ENCODE peak calls at places on chromosomes 1 and 21, in four cellular contexts. E is GM23338, A is tibial nerve, H is GM13976. D is an unnamed sample.

GRCh38 chr1:201593200-201593828 is 54.4 kb downstream of the NAV1 start:
- DNase-seq in E (no peak), A (peak; percentile 62), H (no peak), D (no peak)

GRCh38 chr1:151058682-151059341 is 610 bp downstream of the CDC42SE1 start:
- DNase-seq in E (peak; percentile 76), A (no peak), H (no peak), D (no peak)

GRCh38 chr1:16122916-16123315 is 33.0 kb downstream of the EPHA2 start:
- DNase-seq in E (no peak), A (no peak), H (no peak), D (peak; percentile 70)

GRCh38 chr1:97630968-97631367 is 289.9 kb downstream of the DPYD start:
- DNase-seq in E (no peak), A (no peak), H (no peak), D (no peak)

GRCh38 chr1:33039840-33040239 is 3.2 kb upstream of the AK2 start:
- DNase-seq in E (no peak), A (no peak), H (no peak), D (no peak)

GRCh38 chr1:9426291-9426711 is 113.0 kb upstream of the SLC25A33 start:
- DNase-seq in E (no peak), A (no peak), H (peak; percentile 83), D (peak; percentile 82)

GRCh38 chr1:152347116-152347728 is 12.6 kb downstream of the FLG2 start:
- DNase-seq in E (peak; percentile 83), A (no peak), H (peak; percentile 18), D (peak; percentile 20)

GRCh38 chr1:228013322-228014234 is 6.8 kb downstream of the WNT3A start:
- DNase-seq in E (no peak), A (no peak), H (peak; percentile 29), D (no peak)

GRCh38 chr1:17581389-17582123 is 42.1 kb downstream of the ARHGEF10L start:
- DNase-seq in E (no peak), A (no peak), H (no peak), D (peak; percentile 64)

GRCh38 chr1:196698993-196699392 is 47.1 kb downstream of the CFH start:
- DNase-seq in E (no peak), A (no peak), H (no peak), D (no peak)

GRCh38 chr1:224697888-224698450 is 81.9 kb downstream of the CNIH3 start:
- DNase-seq in E (no peak), A (no peak), H (no peak), D (no peak)

GRCh38 chr1:85361106-85361505 is 84.7 kb upstream of the BCL10 start:
- DNase-seq in E (no peak), A (no peak), H (no peak), D (no peak)

GRCh38 chr1:15939181-15940109 is 36.5 kb downstream of the ZBTB17 start:
- DNase-seq in E (no peak), A (no peak), H (peak; percentile 28), D (no peak)

GRCh38 chr1:230940848-230941247 is 37.8 kb downstream of the TTC13 start:
- DNase-seq in E (no peak), A (no peak), H (no peak), D (no peak)

GRCh38 chr21:34112316-34113033 is 39.1 kb downstream of the MRPS6 start:
- DNase-seq in E (no peak), A (no peak), H (no peak), D (no peak)

GRCh38 chr1:165525708-165526107 is 18.1 kb upstream of the LRRC52 start:
- DNase-seq in E (no peak), A (no peak), H (no peak), D (no peak)

GRCh38 chr1:234550341-234551031 is 59.5 kb downstream of the IRF2BP2 start:
- DNase-seq in E (no peak), A (no peak), H (no peak), D (no peak)

GRCh38 chr1:143497374-143497747 is 474.4 kb downstream of the FAM72C start:
- DNase-seq in E (no peak), A (no peak), H (no peak), D (peak; percentile 1)

GRCh38 chr1:5770981-5771765 is 221.1 kb downstream of the NPHP4 start:
- DNase-seq in E (no peak), A (no peak), H (no peak), D (no peak)

GRCh38 chr21:41817228-41817627 is 50.4 kb upstream of the RIPK4 start:
- DNase-seq in E (peak; percentile 77), A (no peak), H (peak; percentile 75), D (peak; percentile 86)

GRCh38 chr1:181075727-181076350 is 12.7 kb upstream of the IER5 start:
- DNase-seq in E (no peak), A (no peak), H (no peak), D (no peak)

GRCh38 chr1:100868364-100868995 is 26.2 kb downstream of the EXTL2 start:
- DNase-seq in E (peak; percentile 41), A (no peak), H (no peak), D (no peak)

DNA sequence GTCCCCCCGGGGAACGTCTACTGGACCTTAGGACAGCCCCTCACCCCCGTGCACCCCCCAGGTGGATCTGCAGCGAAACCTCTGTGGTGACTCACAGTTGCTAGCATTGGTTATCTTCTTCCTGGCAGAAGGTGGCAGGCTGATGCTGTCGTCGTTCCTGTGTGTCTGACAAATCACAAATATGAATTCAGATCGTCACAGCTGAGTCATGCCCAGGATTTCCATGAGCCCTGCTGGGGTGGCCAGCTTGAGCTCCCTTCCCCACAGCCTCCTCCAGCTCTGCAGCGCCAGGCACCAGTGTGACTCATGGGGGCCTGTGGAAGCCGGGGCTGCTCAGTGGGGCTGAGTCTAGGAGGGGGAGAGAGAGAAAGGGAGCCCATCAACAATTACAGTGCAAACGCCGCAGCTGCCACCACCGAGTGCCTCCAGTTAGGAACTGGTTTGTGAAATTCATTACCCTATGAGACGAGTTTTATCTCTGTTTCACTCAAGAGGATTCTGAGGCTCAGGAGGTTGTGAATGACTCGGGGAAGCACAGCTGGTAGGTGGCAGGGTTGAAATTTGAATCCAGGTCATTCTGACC is 197.9 kb downstream of the DYRK1A start:
- DNase-seq in E (peak; percentile 48), A (peak; percentile 27), H (peak; percentile 58), D (peak; percentile 68)
- TF ChIP-seq CTCF in E (no peak), A (no peak), H (peak; percentile 21), D (peak; percentile 32)

GRCh38 chr1:74713849-74714248 is 19.0 kb downstream of the CRYZ start:
- DNase-seq in E (no peak), A (no peak), H (no peak), D (no peak)

GRCh38 chr1:74714429-74715362 is 18.2 kb downstream of the CRYZ start:
- DNase-seq in E (no peak), A (no peak), H (peak; percentile 21), D (peak; percentile 31)

GRCh38 chr1:74715806-74716205 is 17.0 kb downstream of the CRYZ start:
- DNase-seq in E (no peak), A (no peak), H (no peak), D (no peak)

GRCh38 chr1:74717626-74718025 is 15.2 kb downstream of the CRYZ start:
- DNase-seq in E (no peak), A (no peak), H (no peak), D (no peak)

GRCh38 chr1:74716822-74717221 is 16.0 kb downstream of the CRYZ start:
- DNase-seq in E (no peak), A (no peak), H (no peak), D (no peak)
- TF ChIP-seq CTCF in E (no peak), A (no peak), H (no peak), D (no peak)

DNA sequence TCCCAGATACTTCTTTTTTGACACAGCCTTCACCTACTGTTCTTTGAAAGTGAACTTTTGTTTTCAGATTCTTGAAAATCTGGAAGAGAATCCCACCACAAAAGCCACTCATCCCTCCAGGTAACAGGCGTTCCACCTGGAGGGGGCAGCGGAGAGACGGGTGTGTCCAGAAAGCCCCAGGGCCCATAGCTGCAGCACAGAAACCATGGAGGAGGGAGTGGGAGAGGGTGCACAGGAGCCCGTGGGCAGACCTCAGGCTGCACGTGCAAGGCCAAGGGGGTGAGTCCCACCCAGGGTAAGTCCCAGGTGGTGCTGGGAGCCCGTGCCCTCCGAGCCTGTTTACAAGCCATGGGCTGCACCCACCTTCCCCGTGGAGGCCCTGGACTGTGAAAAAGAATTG is 86.5 kb downstream of the PSMG1 start:
- DNase-seq in E (peak; percentile 76), A (no peak), H (peak; percentile 28), D (no peak)
- TF ChIP-seq CTCF in E (peak; percentile 69), A (no peak), H (no peak), D (peak; percentile 24)

DNA sequence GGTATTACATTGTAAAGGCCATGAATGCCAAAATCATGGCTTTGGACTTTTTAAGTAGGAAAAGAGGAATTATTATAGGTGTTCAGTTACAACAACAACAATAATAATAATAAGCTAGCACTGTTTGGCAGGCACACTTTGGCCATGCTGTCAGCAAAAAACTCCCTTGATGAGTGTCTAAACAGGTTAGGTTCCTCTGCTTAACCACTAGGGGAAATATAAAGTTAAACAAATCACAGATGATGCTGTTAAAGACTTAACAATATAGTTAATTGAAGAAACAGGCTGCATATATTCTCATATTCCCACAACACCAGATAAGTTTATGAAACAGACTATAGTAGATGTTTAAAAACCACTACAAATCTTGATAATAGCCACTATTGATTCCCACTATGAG is 46.4 kb downstream of the RGS21 start:
- DNase-seq in E (peak; percentile 18), A (no peak), H (no peak), D (no peak)
- TF ChIP-seq CTCF in E (peak; percentile 38), A (no peak), H (no peak), D (no peak)

D was measured in GM13977.